ENCODE peak calls at places on chromosomes 6 and 20, in five cellular contexts. One of them, this sample, is unnamed.

GRCh38 chr6:33018904-33019303 is 9.5 kb upstream of the HLA-DOA start:
- DNase-seq in AG09309: peak
- DNase-seq in bronchial epithelial cell: peak
- DNase-seq in breast epithelium: peak
- DNase-seq in lower lobe of right lung: peak
- DNase-seq in this sample: peak

GRCh38 chr6:31009731-31010130 is 543 bp upstream of the MUC22 start:
- DNase-seq in AG09309: no peak
- DNase-seq in bronchial epithelial cell: no peak
- DNase-seq in breast epithelium: no peak
- DNase-seq in lower lobe of right lung: no peak
- DNase-seq in this sample: no peak

GRCh38 chr6:130575971-130576370 is 210.2 kb downstream of the TMEM200A start:
- DNase-seq in AG09309: no peak
- DNase-seq in bronchial epithelial cell: no peak
- DNase-seq in breast epithelium: no peak
- DNase-seq in lower lobe of right lung: no peak
- DNase-seq in this sample: peak

GRCh38 chr6:168132531-168133184 is 53.6 kb upstream of the FRMD1 start:
- DNase-seq in AG09309: peak
- DNase-seq in bronchial epithelial cell: no peak
- DNase-seq in breast epithelium: peak
- DNase-seq in lower lobe of right lung: no peak
- DNase-seq in this sample: no peak

GRCh38 chr20:49115565-49115964 is 69.5 kb downstream of the CSE1L start:
- DNase-seq in AG09309: no peak
- DNase-seq in bronchial epithelial cell: no peak
- DNase-seq in breast epithelium: no peak
- DNase-seq in lower lobe of right lung: no peak
- DNase-seq in this sample: no peak

GRCh38 chr6:140956567-140957306 is 1176.0 kb upstream of the GJE1 start:
- DNase-seq in AG09309: no peak
- DNase-seq in bronchial epithelial cell: peak
- DNase-seq in breast epithelium: no peak
- DNase-seq in lower lobe of right lung: no peak
- DNase-seq in this sample: no peak

GRCh38 chr6:139653136-139653535 is 278.7 kb upstream of the CITED2 start:
- DNase-seq in AG09309: no peak
- DNase-seq in bronchial epithelial cell: no peak
- DNase-seq in breast epithelium: no peak
- DNase-seq in lower lobe of right lung: no peak
- DNase-seq in this sample: no peak

GRCh38 chr20:43949741-43950618 is 35.3 kb downstream of the TOX2 start:
- DNase-seq in AG09309: no peak
- DNase-seq in bronchial epithelial cell: no peak
- DNase-seq in breast epithelium: no peak
- DNase-seq in lower lobe of right lung: peak
- DNase-seq in this sample: peak

GRCh38 chr6:108114861-108115597 is 40.5 kb upstream of the OSTM1 start:
- DNase-seq in AG09309: no peak
- DNase-seq in bronchial epithelial cell: peak
- DNase-seq in breast epithelium: no peak
- DNase-seq in lower lobe of right lung: peak
- DNase-seq in this sample: no peak

GRCh38 chr6:9717568-9717967 is 697.3 kb downstream of the TFAP2A start:
- DNase-seq in AG09309: no peak
- DNase-seq in bronchial epithelial cell: no peak
- DNase-seq in breast epithelium: no peak
- DNase-seq in lower lobe of right lung: no peak
- DNase-seq in this sample: no peak

GRCh38 chr20:52104546-52105044 is 87.0 kb downstream of the ZFP64 start:
- DNase-seq in AG09309: no peak
- DNase-seq in bronchial epithelial cell: no peak
- DNase-seq in breast epithelium: no peak
- DNase-seq in lower lobe of right lung: no peak
- DNase-seq in this sample: no peak

GRCh38 chr20:329851-330232 is 4.5 kb downstream of the SOX12 start:
- DNase-seq in AG09309: no peak
- DNase-seq in bronchial epithelial cell: no peak
- DNase-seq in breast epithelium: no peak
- DNase-seq in lower lobe of right lung: no peak
- DNase-seq in this sample: no peak

GRCh38 chr6:14883921-14884320 is 361.9 kb upstream of the JARID2 start:
- DNase-seq in AG09309: no peak
- DNase-seq in bronchial epithelial cell: no peak
- DNase-seq in breast epithelium: no peak
- DNase-seq in lower lobe of right lung: no peak
- DNase-seq in this sample: no peak

GRCh38 chr20:53692465-53693067 is 98.9 kb upstream of the ZNF217 start:
- DNase-seq in AG09309: peak
- DNase-seq in bronchial epithelial cell: no peak
- DNase-seq in breast epithelium: no peak
- DNase-seq in lower lobe of right lung: no peak
- DNase-seq in this sample: no peak

GRCh38 chr6:6699741-6700367 is 111.3 kb downstream of the LY86 start:
- DNase-seq in AG09309: peak
- DNase-seq in bronchial epithelial cell: peak
- DNase-seq in breast epithelium: peak
- DNase-seq in lower lobe of right lung: peak
- DNase-seq in this sample: no peak

GRCh38 chr20:4661191-4661590 is 60.5 kb upstream of the PRND start:
- DNase-seq in AG09309: no peak
- DNase-seq in bronchial epithelial cell: no peak
- DNase-seq in breast epithelium: no peak
- DNase-seq in lower lobe of right lung: no peak
- DNase-seq in this sample: no peak

GRCh38 chr20:12358006-12358654 is 440.4 kb downstream of the BTBD3 start:
- DNase-seq in AG09309: no peak
- DNase-seq in bronchial epithelial cell: peak
- DNase-seq in breast epithelium: no peak
- DNase-seq in lower lobe of right lung: no peak
- DNase-seq in this sample: no peak

GRCh38 chr20:12354725-12355124 is 437.0 kb downstream of the BTBD3 start:
- DNase-seq in AG09309: no peak
- DNase-seq in bronchial epithelial cell: no peak
- DNase-seq in breast epithelium: no peak
- DNase-seq in lower lobe of right lung: no peak
- DNase-seq in this sample: no peak

GRCh38 chr20:12355185-12355584 is 437.5 kb downstream of the BTBD3 start:
- DNase-seq in AG09309: no peak
- DNase-seq in bronchial epithelial cell: no peak
- DNase-seq in breast epithelium: no peak
- DNase-seq in lower lobe of right lung: no peak
- DNase-seq in this sample: no peak

GRCh38 chr20:12358655-12359009 is 440.9 kb downstream of the BTBD3 start:
- DNase-seq in AG09309: no peak
- DNase-seq in bronchial epithelial cell: no peak
- DNase-seq in breast epithelium: no peak
- DNase-seq in lower lobe of right lung: no peak
- DNase-seq in this sample: no peak
- TF ChIP-seq CTCF in AG09309: no peak
- TF ChIP-seq CTCF in bronchial epithelial cell: no peak
- TF ChIP-seq CTCF in breast epithelium: no peak
- TF ChIP-seq CTCF in lower lobe of right lung: no peak
- TF ChIP-seq CTCF in this sample: no peak

GRCh38 chr6:16803294-16804006 is 42.2 kb upstream of the ATXN1 start:
- DNase-seq in AG09309: no peak
- DNase-seq in bronchial epithelial cell: no peak
- DNase-seq in breast epithelium: no peak
- DNase-seq in lower lobe of right lung: no peak
- DNase-seq in this sample: no peak
- TF ChIP-seq CTCF in AG09309: no peak
- TF ChIP-seq CTCF in bronchial epithelial cell: no peak
- TF ChIP-seq CTCF in breast epithelium: no peak
- TF ChIP-seq CTCF in lower lobe of right lung: no peak
- TF ChIP-seq CTCF in this sample: no peak

GRCh38 chr6:12909828-12910227 is 193.3 kb downstream of the PHACTR1 start:
- DNase-seq in AG09309: no peak
- DNase-seq in bronchial epithelial cell: no peak
- DNase-seq in breast epithelium: no peak
- DNase-seq in lower lobe of right lung: no peak
- DNase-seq in this sample: no peak

GRCh38 chr6:12916001-12916400 is 199.4 kb downstream of the PHACTR1 start:
- DNase-seq in AG09309: no peak
- DNase-seq in bronchial epithelial cell: no peak
- DNase-seq in breast epithelium: no peak
- DNase-seq in lower lobe of right lung: no peak
- DNase-seq in this sample: no peak

GRCh38 chr6:12911387-12911960 is 194.9 kb downstream of the PHACTR1 start:
- DNase-seq in AG09309: peak
- DNase-seq in bronchial epithelial cell: peak
- DNase-seq in breast epithelium: no peak
- DNase-seq in lower lobe of right lung: no peak
- DNase-seq in this sample: peak
- TF ChIP-seq CTCF in AG09309: peak
- TF ChIP-seq CTCF in bronchial epithelial cell: peak
- TF ChIP-seq CTCF in breast epithelium: no peak
- TF ChIP-seq CTCF in lower lobe of right lung: peak
- TF ChIP-seq CTCF in this sample: peak

DNA sequence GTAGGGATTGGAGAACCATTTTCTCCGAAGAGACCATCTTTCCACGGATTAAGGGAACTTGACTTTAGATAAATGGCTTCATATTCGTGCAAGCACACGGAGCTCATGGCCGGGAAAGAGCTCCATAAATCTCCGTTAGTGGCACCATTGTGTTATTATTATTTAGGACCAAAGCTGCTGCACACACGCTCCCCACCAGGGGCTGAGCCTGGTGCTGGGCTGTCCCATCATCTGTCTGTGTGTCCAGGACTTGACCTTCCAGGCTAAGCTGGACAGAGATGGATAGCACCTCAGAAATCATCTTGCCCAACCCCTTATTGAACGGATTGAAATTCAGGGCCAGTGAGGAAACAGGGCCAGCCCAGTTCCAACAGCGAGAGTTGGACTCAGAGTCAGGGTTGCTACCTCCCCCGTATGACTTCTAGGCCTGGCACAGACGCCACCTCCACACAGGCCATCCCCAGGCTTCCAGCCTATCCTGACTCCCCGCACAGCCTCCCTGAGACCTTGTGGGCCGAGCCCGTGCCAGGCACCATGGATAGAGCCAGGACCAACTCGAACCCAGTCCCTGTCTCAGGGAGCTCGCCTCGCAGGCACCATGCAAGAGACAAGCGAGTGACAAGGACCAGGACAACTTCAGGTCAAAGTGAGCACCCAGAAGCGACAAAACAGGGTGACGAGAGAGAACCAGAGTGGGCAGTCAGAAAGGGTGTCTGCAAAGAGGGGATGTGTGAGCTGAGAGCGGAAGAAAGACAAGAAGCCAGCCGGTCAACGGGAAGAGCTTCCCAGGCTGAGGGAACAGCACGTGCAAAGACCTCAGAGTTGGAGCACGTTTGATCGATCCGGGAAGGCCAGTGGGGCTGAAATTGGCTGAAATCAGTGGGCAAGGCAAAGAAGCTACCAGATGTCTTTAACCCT is 45.4 kb downstream of the KIAA1755 start:
- DNase-seq in AG09309: no peak
- DNase-seq in bronchial epithelial cell: no peak
- DNase-seq in breast epithelium: no peak
- DNase-seq in lower lobe of right lung: no peak
- DNase-seq in this sample: no peak
- TF ChIP-seq CTCF in AG09309: no peak
- TF ChIP-seq CTCF in bronchial epithelial cell: no peak
- TF ChIP-seq CTCF in breast epithelium: no peak
- TF ChIP-seq CTCF in lower lobe of right lung: no peak
- TF ChIP-seq CTCF in this sample: no peak